ENCODE peak calls at places on chromosomes 6 and 20, in seven cellular contexts. Z, A, E, K, D, N and Y are unnamed samples.

GRCh38 chr6:46281110-46281509 is 110.3 kb upstream of the ENPP5 start:
- DNase-seq in Z (no peak), A (no peak), E (no peak), K (no peak), D (no peak), N (no peak), Y (no peak)

GRCh38 chr6:87407531-87407895 is 259 bp upstream of the CFAP206 start:
- DNase-seq in Z (no peak), A (peak), E (peak), K (no peak), D (no peak), N (no peak), Y (no peak)

GRCh38 chr6:167569041-167569805 is 244.3 kb downstream of the TTLL2 start:
- DNase-seq in Z (no peak), A (no peak), E (no peak), K (no peak), D (no peak), N (no peak), Y (no peak)

GRCh38 chr6:90338409-90338808 is 41.8 kb upstream of the BACH2 start:
- DNase-seq in Z (no peak), A (no peak), E (peak), K (no peak), D (no peak), N (no peak), Y (no peak)

GRCh38 chr20:49781676-49782075 is 31.0 kb upstream of the SLC9A8 start:
- DNase-seq in Z (no peak), A (no peak), E (no peak), K (no peak), D (no peak), N (no peak), Y (no peak)

GRCh38 chr6:30480536-30481156 is 8.7 kb upstream of the HLA-E start:
- DNase-seq in Z (no peak), A (no peak), E (no peak), K (peak), D (no peak), N (no peak), Y (no peak)

GRCh38 chr6:138945354-138945753 is 42.7 kb downstream of the REPS1 start:
- DNase-seq in Z (no peak), A (no peak), E (no peak), K (no peak), D (no peak), N (no peak), Y (no peak)

GRCh38 chr20:1844723-1845523 is 50.3 kb upstream of the SIRPA start:
- DNase-seq in Z (peak), A (no peak), E (peak), K (no peak), D (peak), N (no peak), Y (no peak)

GRCh38 chr6:53526000-53526399 is 18.9 kb downstream of the GCLC start:
- DNase-seq in Z (no peak), A (no peak), E (no peak), K (no peak), D (no peak), N (no peak), Y (no peak)

GRCh38 chr6:44076366-44077200 is 50.7 kb downstream of the MRPL14 start:
- DNase-seq in Z (peak), A (peak), E (peak), K (no peak), D (peak), N (no peak), Y (no peak)

GRCh38 chr6:116446399-116446798 is 14.8 kb upstream of the CALHM6 start:
- DNase-seq in Z (no peak), A (no peak), E (peak), K (no peak), D (no peak), N (no peak), Y (no peak)

GRCh38 chr6:56076033-56076432 is 171.3 kb downstream of the COL21A1 start:
- DNase-seq in Z (no peak), A (no peak), E (no peak), K (no peak), D (no peak), N (no peak), Y (no peak)

GRCh38 chr6:67914419-67914818 is 720.7 kb upstream of the ADGRB3 start:
- DNase-seq in Z (no peak), A (no peak), E (no peak), K (no peak), D (no peak), N (no peak), Y (no peak)

GRCh38 chr6:51618563-51618962 is 468.9 kb downstream of the PKHD1 start:
- DNase-seq in Z (no peak), A (no peak), E (no peak), K (no peak), D (no peak), N (no peak), Y (no peak)

GRCh38 chr6:111604259-111605099 is 1.2 kb downstream of the TRAF3IP2 start:
- DNase-seq in Z (peak), A (peak), E (peak), K (no peak), D (peak), N (no peak), Y (peak)

GRCh38 chr20:25553819-25554296 is 31.5 kb downstream of the NINL start:
- DNase-seq in Z (peak), A (no peak), E (peak), K (no peak), D (no peak), N (no peak), Y (no peak)

DNA sequence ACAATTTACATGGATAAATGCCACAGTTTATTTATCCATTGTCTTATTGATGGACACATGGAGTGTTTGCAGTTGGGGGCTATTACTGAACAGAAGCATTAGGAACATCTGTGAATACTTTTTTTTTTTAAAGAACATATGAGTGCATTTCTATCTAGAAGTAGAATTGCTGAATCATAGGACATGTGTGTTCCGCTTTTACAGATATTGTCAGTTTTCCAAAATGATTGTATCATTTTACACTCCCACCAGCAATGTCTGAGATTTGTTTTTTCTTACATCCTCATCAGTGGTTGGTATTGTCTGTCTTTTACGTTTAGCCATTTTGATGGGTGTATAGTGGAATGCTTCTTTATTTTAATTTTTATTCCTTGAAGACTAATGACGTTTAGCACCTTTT is 42.0 kb upstream of the ASIP start:
- DNase-seq in Z (no peak), A (no peak), E (no peak), K (no peak), D (no peak), N (no peak), Y (no peak)
- H3K27ac ChIP-seq in Z (no peak), A (no peak), E (no peak), K (no peak), D (no peak), N (no peak), Y (no peak)

GRCh38 chr20:52490715-52491430 is 299.3 kb upstream of the ZFP64 start:
- DNase-seq in Z (no peak), A (no peak), E (peak), K (no peak), D (no peak), N (no peak), Y (no peak)
- H3K4me3 ChIP-seq in Z (no peak), A (no peak), E (no peak), K (no peak), D (no peak), N (no peak), Y (no peak)

GRCh38 chr6:27889628-27890315 is 22.4 kb downstream of the OR2B2 start:
- DNase-seq in Z (no peak), A (no peak), E (peak), K (no peak), D (no peak), N (no peak), Y (no peak)

GRCh38 chr6:27892596-27893058 is 19.6 kb downstream of the OR2B2 start:
- DNase-seq in Z (no peak), A (no peak), E (no peak), K (no peak), D (no peak), N (no peak), Y (no peak)

GRCh38 chr6:27890351-27891299 is 21.6 kb downstream of the OR2B2 start:
- DNase-seq in Z (peak), A (no peak), E (peak), K (peak), D (peak), N (no peak), Y (no peak)

GRCh38 chr6:27893059-27893835 is 18.9 kb downstream of the OR2B2 start:
- DNase-seq in Z (peak), A (peak), E (peak), K (peak), D (peak), N (peak), Y (peak)

GRCh38 chr6:27891300-27891913 is 20.8 kb downstream of the OR2B2 start:
- DNase-seq in Z (no peak), A (no peak), E (no peak), K (no peak), D (no peak), N (no peak), Y (no peak)
- H3K27ac ChIP-seq in Z (no peak), A (no peak), E (peak), K (no peak), D (no peak), N (peak), Y (no peak)

GRCh38 chr20:21510414-21510971 is 3.4 kb downstream of the NKX2-2 start:
- DNase-seq in Z (no peak), A (no peak), E (no peak), K (no peak), D (no peak), N (no peak), Y (no peak)
- H3K4me3 ChIP-seq in Z (no peak), A (peak), E (peak), K (peak), D (peak), N (peak), Y (peak)

GRCh38 chr6:49556429-49556837 is 6.0 kb downstream of the C6orf141 start:
- DNase-seq in Z (peak), A (no peak), E (peak), K (no peak), D (no peak), N (no peak), Y (no peak)

GRCh38 chr6:49558233-49558632 is 7.8 kb downstream of the C6orf141 start:
- DNase-seq in Z (no peak), A (no peak), E (no peak), K (no peak), D (no peak), N (no peak), Y (no peak)

GRCh38 chr6:49555951-49556350 is 5.5 kb downstream of the C6orf141 start:
- DNase-seq in Z (no peak), A (no peak), E (no peak), K (no peak), D (no peak), N (no peak), Y (no peak)

GRCh38 chr6:49553353-49553752 is 2.9 kb downstream of the C6orf141 start:
- DNase-seq in Z (no peak), A (no peak), E (no peak), K (no peak), D (no peak), N (no peak), Y (no peak)

DNA sequence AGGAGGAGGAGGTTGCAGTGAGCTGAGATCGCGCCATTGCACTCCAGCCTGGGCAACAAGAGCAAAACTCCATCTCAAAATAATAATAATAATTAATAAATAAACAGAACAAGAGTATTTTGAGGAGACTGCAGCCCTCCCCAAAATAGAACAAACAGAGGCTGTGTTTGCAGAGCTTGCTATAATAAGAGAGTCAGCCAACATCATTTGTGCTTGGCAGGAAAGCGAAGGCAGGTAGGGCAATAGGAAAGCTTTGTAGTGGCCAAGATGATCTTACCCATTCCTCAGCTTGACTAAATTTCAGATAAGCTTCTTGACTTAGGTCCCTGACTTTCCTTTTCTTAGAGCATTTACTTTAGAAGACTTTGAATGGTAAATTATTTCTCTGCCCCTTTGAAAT is 6.7 kb downstream of the C6orf141 start:
- DNase-seq in Z (no peak), A (no peak), E (no peak), K (no peak), D (no peak), N (no peak), Y (no peak)
- H3K27ac ChIP-seq in Z (no peak), A (no peak), E (no peak), K (no peak), D (no peak), N (peak), Y (no peak)

DNA sequence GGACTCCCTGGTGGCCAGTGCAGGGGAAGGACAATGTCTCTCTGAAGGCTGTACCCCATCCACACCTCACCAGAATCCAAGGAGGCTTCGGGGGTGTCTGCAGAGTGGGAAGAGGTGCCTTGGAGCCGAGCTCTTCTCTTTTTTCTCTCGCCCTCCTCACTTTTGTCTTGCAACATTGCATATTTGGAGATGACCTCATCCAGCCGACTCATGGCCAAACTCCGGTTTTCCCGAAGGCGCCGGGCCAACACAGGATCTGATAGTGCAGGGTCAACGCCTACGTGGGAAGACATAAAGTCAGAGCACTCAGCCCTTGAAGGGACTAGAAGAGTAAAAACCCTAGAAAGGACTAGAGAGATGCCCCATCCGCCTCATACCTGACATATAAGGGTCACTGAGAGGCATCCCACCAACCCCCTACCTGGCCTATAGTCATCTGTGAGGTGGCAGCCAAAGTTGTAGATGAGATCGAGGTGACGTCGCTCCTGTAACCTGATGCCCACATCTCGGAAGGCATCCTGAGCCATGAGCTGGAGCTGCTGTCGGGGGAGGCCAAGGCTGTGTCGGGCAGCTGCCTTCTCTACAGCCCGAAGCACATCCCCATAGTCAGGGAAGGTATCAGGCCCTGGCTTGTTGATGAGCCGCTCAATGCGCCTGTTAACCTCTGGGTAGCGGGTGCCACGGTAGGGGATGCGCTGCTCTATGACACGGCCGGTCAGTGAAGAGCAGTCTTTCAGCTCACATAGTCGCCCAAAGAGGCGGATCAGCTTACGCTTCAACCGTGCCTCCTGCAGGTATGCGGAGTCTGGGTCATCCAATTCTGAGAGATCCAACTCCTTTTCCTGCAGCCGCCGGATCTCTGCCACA is 3.0 kb upstream of the ZBTB22 start:
- DNase-seq in Z (peak), A (no peak), E (peak), K (no peak), D (peak), N (no peak), Y (peak)
- H3K4me3 ChIP-seq in Z (no peak), A (no peak), E (no peak), K (no peak), D (peak), N (no peak), Y (no peak)

DNA sequence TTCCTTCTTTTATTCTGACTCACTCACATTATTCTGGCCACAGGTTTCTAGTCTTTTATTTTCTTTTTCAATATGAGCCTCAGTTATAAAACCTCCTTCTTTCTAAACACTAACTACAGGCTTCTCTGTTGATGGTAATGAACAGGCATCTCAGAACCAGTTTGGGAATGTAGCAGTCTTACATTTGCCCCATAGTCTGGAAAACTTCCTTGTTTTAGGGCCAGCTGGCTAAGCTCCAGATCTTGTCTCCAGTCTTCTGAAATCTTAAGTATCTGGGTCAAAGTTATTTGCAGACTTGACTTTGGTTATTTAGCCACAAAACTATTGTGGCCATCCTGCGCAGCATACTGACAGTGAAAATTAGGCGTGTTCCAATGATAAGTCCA is 97.1 kb upstream of the MAN1A1 start:
- DNase-seq in Z (peak), A (no peak), E (peak), K (no peak), D (no peak), N (no peak), Y (no peak)
- H3K27ac ChIP-seq in Z (no peak), A (peak), E (peak), K (no peak), D (no peak), N (no peak), Y (peak)

DNA sequence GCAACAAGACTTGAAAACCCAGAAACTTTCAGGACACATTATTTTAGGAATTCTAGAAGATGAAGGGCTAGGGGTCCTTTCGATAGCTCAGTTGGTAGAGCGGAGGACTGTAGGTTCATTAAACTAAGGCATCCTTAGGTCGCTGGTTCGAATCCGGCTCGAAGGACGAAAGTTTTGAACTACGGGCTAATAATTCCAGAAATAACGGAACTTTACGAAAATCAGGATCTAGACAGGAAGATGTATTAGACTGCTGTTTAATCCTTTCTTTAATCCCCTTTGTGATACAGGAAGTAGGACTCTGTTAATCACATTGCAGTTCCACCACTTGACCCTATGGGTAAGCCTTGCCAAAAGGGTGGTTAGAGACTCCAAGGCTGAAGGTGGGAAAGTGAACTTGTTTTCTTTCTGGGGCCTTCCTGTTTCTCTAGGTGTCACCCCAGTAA is 21.2 kb upstream of the ABT1 start:
- DNase-seq in Z (no peak), A (no peak), E (no peak), K (no peak), D (no peak), N (no peak), Y (no peak)
- H3K4me3 ChIP-seq in Z (no peak), A (no peak), E (no peak), K (no peak), D (no peak), N (no peak), Y (no peak)